ENCODE peak calls at places on chromosomes 4 and X, in four cellular contexts. R is IMR-90, P is Peyer's patch, C is body of pancreas. T is an unnamed sample.
A peak's percentile ranks its signal among the peaks of the same experiment; 100 is the strongest.

GRCh38 chrX:11321986-11322385 is 28.8 kb downstream of the AMELX start:
- DNase-seq in C (no peak), P (no peak), R (no peak), T (no peak)

GRCh38 chr4:159357350-159357749 is 254.5 kb downstream of the RAPGEF2 start:
- DNase-seq in P (no peak), C (no peak), R (no peak), T (no peak)

GRCh38 chrX:23820235-23820782 is 37.3 kb downstream of the SAT1 start:
- DNase-seq in R (no peak), C (no peak), P (no peak), T (no peak)

GRCh38 chr4:101071241-101071640 is 276.1 kb downstream of the PPP3CA start:
- DNase-seq in R (no peak), P (no peak), C (no peak), T (no peak)

GRCh38 chrX:129772796-129773431 is 6.8 kb upstream of the SASH3 start:
- DNase-seq in P (peak; percentile 76), R (no peak), C (peak; percentile 16), T (no peak)

GRCh38 chrX:31092476-31092875 is 20.6 kb upstream of the FTHL17 start:
- DNase-seq in R (no peak), C (no peak), P (no peak), T (no peak)

GRCh38 chr4:16079046-16079445 is 4.8 kb downstream of the PROM1 start:
- DNase-seq in P (no peak), R (peak; percentile 7), C (no peak), T (no peak)

GRCh38 chr4:167614866-167615265 is 380.6 kb upstream of the SPOCK3 start:
- DNase-seq in C (no peak), R (no peak), P (no peak), T (no peak)

GRCh38 chr4:57104706-57105560 is 5.3 kb downstream of the IGFBP7 start:
- DNase-seq in R (peak; percentile 30), P (no peak), C (no peak), T (no peak)

GRCh38 chr4:57099363-57099762 is 10.8 kb downstream of the IGFBP7 start:
- DNase-seq in C (no peak), R (no peak), P (no peak), T (no peak)

GRCh38 chr4:57100979-57101629 is 9.1 kb downstream of the IGFBP7 start:
- DNase-seq in P (no peak), R (no peak), C (no peak), T (no peak)

GRCh38 chr4:57102050-57102564 is 8.1 kb downstream of the IGFBP7 start:
- DNase-seq in R (peak; percentile 88), C (peak; percentile 32), P (no peak), T (peak; percentile 80)

DNA sequence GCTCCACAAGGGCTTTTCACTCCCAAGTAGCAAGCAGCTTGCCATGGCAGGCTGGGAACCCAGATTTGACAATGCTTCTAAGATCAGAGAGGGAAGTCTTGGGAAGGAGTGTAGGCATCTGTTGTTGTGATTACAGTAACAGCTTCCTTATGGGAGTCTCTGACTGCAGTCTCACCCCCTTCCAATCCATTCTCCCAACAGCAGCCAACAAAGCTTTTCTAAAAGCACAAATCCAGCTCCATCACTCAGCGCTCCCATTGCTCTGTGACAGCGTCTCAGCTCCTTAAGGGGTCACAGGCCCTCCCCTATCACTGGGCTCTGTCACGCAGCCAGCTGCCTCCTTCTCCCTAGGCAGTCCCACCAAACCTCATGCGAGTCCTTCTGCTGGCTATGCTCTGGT is 7.1 kb downstream of the IGFBP7 start:
- DNase-seq in R (peak; percentile 35), C (no peak), P (no peak), T (no peak)
- H3K4me1 ChIP-seq in R (peaks cover 31% of the 10 kb centered on the region), C (peaks cover 33% of the 10 kb centered on the region), P (peaks cover 16% of the 10 kb centered on the region), T (peaks cover 22% of the 10 kb centered on the region)

DNA sequence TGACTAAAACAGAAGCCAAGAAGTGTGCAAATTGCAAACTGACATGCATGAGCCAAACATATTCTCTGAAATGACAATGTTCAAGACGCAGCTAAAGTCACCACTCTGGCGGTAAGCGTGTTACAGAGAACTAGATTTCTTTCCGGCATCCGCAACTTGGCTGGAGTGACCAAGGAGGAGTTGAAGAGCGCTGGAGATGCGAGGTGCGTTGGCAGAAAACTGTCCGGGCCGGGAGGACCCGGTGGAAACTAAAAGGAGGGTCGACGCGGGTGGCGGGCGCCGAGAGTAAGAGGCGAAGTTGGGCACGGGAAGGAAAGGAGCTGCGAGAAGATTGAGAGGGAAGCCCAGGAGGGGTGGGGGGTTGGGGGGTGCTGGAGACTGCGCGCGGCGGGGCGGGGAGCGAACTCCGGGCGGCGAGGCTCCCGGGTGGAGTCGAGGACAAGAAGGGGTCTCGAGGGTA is 807 bp downstream of the SEL1L3 start:
- DNase-seq in C (peak; percentile 45), R (peak; percentile 40), P (peak; percentile 69), T (no peak)
- TF ChIP-seq POLR2A in C (no peak), R (no peak), P (no peak), T (no peak)

GRCh38 chr4:71262161-71262560 is 76.7 kb upstream of the SLC4A4 start:
- DNase-seq in P (no peak), R (peak; percentile 62), C (no peak), T (no peak)
- H3K4me3 ChIP-seq in P (no peak overlapping the region), R (no peak overlapping the region), C (no peak overlapping the region), T (no peak overlapping the region)

DNA sequence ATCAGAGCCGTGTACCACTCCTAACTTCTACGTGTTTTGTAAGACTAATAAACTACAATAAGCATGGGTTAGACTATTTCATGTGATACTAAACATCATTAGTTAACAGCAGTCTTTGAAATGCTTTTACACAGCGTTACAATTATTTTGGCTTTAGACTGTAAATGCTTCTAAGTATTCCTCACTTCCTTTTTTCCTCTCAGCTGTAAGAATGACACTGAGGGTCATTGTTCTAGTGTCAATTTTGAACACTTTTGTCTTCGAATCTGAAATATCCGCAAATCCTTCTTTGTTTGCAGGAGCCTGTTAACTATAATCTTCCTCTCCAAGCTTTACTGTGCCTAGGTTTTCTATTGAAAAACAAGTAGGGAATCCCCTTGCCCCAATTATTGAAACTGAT is 1.5 kb downstream of the ABCE1 start:
- DNase-seq in P (no peak), R (peak; percentile 5), C (no peak), T (no peak)
- H3K4me1 ChIP-seq in P (peaks cover 26% of the 10 kb centered on the region), R (no peaks in the 10 kb centered on the region), C (peaks cover 47% of the 10 kb centered on the region), T (peaks cover 7% of the 10 kb centered on the region)

DNA sequence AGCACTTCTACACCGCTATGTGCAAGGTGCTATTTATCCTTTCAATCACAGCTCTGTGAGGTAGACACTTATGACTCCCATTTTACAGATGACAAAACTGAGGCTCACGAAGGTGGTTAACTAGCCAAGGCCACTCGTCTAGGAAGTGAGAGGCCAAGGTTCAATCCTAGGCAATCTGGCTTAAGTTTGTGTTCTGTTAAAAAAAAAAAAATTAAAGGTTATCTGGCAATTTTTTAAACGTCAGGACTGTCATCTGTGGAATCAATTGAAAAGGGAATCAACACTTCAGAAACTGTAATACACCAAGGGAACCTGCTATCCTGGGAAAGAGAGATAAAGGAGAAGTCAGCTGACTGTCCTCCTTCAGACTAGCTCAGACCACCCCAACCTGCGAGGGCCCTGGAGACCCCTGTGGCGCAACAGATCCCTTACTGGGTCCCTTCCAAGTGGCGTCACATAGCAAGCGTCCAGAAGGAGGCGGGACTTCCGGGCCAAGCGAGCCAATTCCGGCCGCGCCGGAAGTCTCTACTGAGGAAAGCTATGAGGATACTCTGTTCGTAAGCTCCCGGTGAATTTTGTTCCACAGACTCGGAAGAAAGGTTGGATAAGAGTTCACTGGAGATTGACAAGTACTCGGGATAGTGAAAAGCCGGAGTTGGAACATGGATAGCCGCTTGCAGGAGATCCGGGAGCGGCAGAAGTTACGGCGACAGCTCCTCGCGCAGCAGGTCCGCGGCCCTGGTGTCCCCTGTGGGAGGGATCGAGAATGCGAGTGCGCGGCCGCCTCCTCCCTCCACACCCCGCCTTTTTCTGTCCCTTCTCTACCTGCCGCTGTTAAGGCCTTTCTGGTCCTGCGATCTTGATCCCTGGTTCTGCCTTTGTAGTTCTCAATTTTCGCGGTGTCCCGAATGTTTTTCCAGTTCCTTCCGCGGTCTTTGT is at the start of gene METTL14:
- DNase-seq in C (peak; percentile 96), P (peak; percentile 92), R (peak; percentile 87), T (peak; percentile 93)
- TF ChIP-seq POLR2A in C (no peak), P (peak; percentile 48), R (no peak), T (peak; percentile 64)

GRCh38 chrX:45771560-45772340 is 571.1 kb upstream of the DIPK2B start:
- DNase-seq in R (peak; percentile 80), C (no peak), P (peak; percentile 50), T (no peak)

GRCh38 chrX:45768666-45769065 is 568.0 kb upstream of the DIPK2B start:
- DNase-seq in P (no peak), R (no peak), C (no peak), T (no peak)

GRCh38 chrX:45767021-45767491 is 566.4 kb upstream of the DIPK2B start:
- DNase-seq in P (no peak), C (no peak), R (peak; percentile 43), T (no peak)

GRCh38 chrX:45771114-45771513 is 570.4 kb upstream of the DIPK2B start:
- DNase-seq in P (peak; percentile 49), C (no peak), R (peak; percentile 96), T (peak; percentile 73)

DNA sequence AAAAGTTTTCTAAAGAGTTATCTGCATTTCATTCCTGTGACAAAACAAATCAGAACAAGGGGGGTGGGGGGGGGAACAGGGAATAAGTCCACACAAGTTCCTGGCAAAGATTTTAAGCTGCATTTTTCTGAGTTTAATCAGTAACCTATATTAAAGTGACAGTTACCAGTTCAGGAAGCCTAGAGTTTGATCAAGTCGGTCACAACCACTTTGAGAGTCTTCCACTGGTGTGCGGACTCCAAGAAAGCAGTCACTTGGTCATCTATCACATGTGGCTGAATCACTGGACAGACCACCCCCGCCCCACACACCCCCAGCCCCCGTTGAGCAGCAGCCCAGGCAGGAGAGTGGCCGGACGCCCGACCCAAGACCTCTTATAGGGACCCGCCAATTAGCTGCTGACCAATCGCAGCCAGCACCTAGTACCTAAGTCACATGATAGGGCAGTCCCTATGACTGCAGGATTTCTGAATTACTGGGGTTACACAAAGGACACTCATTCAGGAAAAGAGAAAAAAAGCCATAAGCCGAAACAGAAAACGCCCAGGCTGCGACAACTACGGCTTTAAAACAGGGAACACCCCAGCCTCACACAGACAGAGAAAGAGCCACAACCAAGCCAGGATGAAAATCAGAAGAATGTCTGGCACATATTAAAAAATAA is 569.4 kb upstream of the DIPK2B start:
- DNase-seq in P (peak; percentile 74), R (peak; percentile 91), C (peak; percentile 70), T (peak; percentile 76)
- H3K4me3 ChIP-seq in P (peak overlapping the region; percentile 33), R (peak overlapping the region; percentile 68), C (no peak overlapping the region), T (peak overlapping the region; percentile 31)